ENCODE peak calls at places on chromosomes 2 and 18, in seven cellular contexts. T, F, S, C, O, U and N are unnamed samples. For H3K27me3, the result is how much of the 10 kb centered on the place peaks cover.

GRCh38 chr18:25658476-25658875 is 306.5 kb upstream of the ZNF521 start:
- DNase-seq in T (no peak), F (no peak), S (no peak), C (no peak), O (no peak), U (no peak), N (no peak)

GRCh38 chr2:128726221-128726620 is 407.6 kb upstream of the HS6ST1 start:
- DNase-seq in T (no peak), F (no peak), S (no peak), C (no peak), O (no peak), U (no peak), N (no peak)

GRCh38 chr18:77068321-77068841 is 64.2 kb downstream of the MBP start:
- DNase-seq in T (no peak), F (no peak), S (no peak), C (no peak), O (peak), U (peak), N (no peak)

GRCh38 chr18:32772580-32773186 is at the start of gene KLHL14:
- DNase-seq in T (no peak), F (no peak), S (no peak), C (no peak), O (no peak), U (no peak), N (no peak)

GRCh38 chr2:36618381-36618780 is 20.4 kb upstream of the FEZ2 start:
- DNase-seq in T (no peak), F (no peak), S (no peak), C (peak), O (peak), U (peak), N (no peak)

GRCh38 chr2:160492401-160493226 is 993 bp downstream of the RBMS1 start:
- DNase-seq in T (peak), F (peak), S (peak), C (no peak), O (peak), U (peak), N (peak)

GRCh38 chr2:172380436-172381274 is 46.7 kb upstream of the ITGA6 start:
- DNase-seq in T (no peak), F (no peak), S (no peak), C (peak), O (no peak), U (peak), N (no peak)

GRCh38 chr18:46401486-46402115 is 255.4 kb downstream of the LOXHD1 start:
- DNase-seq in T (no peak), F (no peak), S (no peak), C (no peak), O (no peak), U (no peak), N (no peak)

GRCh38 chr18:25329783-25330182 is 22.2 kb downstream of the ZNF521 start:
- DNase-seq in T (no peak), F (no peak), S (no peak), C (no peak), O (no peak), U (no peak), N (no peak)

GRCh38 chr2:86062043-86062442 is 43.6 kb downstream of the POLR1A start:
- DNase-seq in T (no peak), F (no peak), S (no peak), C (no peak), O (peak), U (peak), N (no peak)

GRCh38 chr2:9355270-9355669 is 68.1 kb downstream of the ITGB1BP1 start:
- DNase-seq in T (no peak), F (no peak), S (no peak), C (no peak), O (no peak), U (no peak), N (no peak)

GRCh38 chr2:239002591-239002959 is 154.7 kb downstream of the TWIST2 start:
- DNase-seq in T (no peak), F (no peak), S (no peak), C (no peak), O (no peak), U (no peak), N (no peak)

GRCh38 chr2:46519265-46519664 is 39.9 kb downstream of the TMEM247 start:
- DNase-seq in T (no peak), F (no peak), S (no peak), C (no peak), O (no peak), U (no peak), N (no peak)

GRCh38 chr18:33875029-33875428 is 297.0 kb downstream of the ASXL3 start:
- DNase-seq in T (no peak), F (no peak), S (no peak), C (no peak), O (no peak), U (no peak), N (no peak)

GRCh38 chr18:13446581-13447470 is 228.3 kb downstream of the LDLRAD4 start:
- DNase-seq in T (peak), F (no peak), S (no peak), C (no peak), O (no peak), U (no peak), N (peak)

GRCh38 chr2:101473581-101473910 is 1.4 kb downstream of the RFX8 start:
- DNase-seq in T (no peak), F (no peak), S (no peak), C (no peak), O (peak), U (peak), N (no peak)

GRCh38 chr2:86068098-86069047 is 37.3 kb downstream of the POLR1A start:
- DNase-seq in T (no peak), F (no peak), S (no peak), C (no peak), O (peak), U (peak), N (peak)

GRCh38 chr18:33183136-33183535 is 257.4 kb downstream of the CCDC178 start:
- DNase-seq in T (no peak), F (no peak), S (no peak), C (no peak), O (no peak), U (no peak), N (no peak)

GRCh38 chr2:177545143-177545542 is 152.6 kb downstream of the AGPS start:
- DNase-seq in T (no peak), F (no peak), S (no peak), C (no peak), O (no peak), U (no peak), N (no peak)

GRCh38 chr18:28905509-28905908 is 728.6 kb upstream of the CDH2 start:
- DNase-seq in T (no peak), F (no peak), S (no peak), C (no peak), O (peak), U (no peak), N (no peak)

GRCh38 chr2:216131175-216131926 is 22.2 kb downstream of the XRCC5 start:
- DNase-seq in T (no peak), F (no peak), S (no peak), C (no peak), O (no peak), U (peak), N (no peak)

GRCh38 chr2:20966061-20966460 is 77.8 kb downstream of the APOB start:
- DNase-seq in T (no peak), F (no peak), S (no peak), C (no peak), O (no peak), U (peak), N (no peak)

GRCh38 chr18:49609416-49610284 is 47.8 kb downstream of the LIPG start:
- DNase-seq in T (no peak), F (no peak), S (no peak), C (no peak), O (peak), U (no peak), N (no peak)

GRCh38 chr2:197803033-197803444 is 1.4 kb upstream of the PLCL1 start:
- DNase-seq in T (no peak), F (no peak), S (no peak), C (no peak), O (peak), U (peak), N (no peak)

GRCh38 chr2:238290079-238290478 is 1.7 kb upstream of the PER2 start:
- DNase-seq in T (no peak), F (peak), S (no peak), C (no peak), O (no peak), U (no peak), N (no peak)

GRCh38 chr2:100747996-100748615 is 71.8 kb upstream of the NPAS2 start:
- DNase-seq in T (no peak), F (no peak), S (no peak), C (no peak), O (no peak), U (no peak), N (no peak)

GRCh38 chr2:219435701-219436100 is 1.1 kb downstream of the SPEG start:
- DNase-seq in T (no peak), F (no peak), S (no peak), C (no peak), O (no peak), U (no peak), N (no peak)

GRCh38 chr2:17545680-17546613 is 5.5 kb downstream of the VSNL1 start:
- DNase-seq in T (no peak), F (no peak), S (no peak), C (no peak), O (no peak), U (no peak), N (no peak)

GRCh38 chr2:179850188-179850587 is 11.2 kb downstream of the ZNF385B start:
- DNase-seq in T (no peak), F (no peak), S (no peak), C (no peak), O (peak), U (peak), N (no peak)
- TF ChIP-seq CTCF in T (no peak), F (no peak), S (no peak), C (no peak), O (peak), U (peak), N (no peak)

DNA sequence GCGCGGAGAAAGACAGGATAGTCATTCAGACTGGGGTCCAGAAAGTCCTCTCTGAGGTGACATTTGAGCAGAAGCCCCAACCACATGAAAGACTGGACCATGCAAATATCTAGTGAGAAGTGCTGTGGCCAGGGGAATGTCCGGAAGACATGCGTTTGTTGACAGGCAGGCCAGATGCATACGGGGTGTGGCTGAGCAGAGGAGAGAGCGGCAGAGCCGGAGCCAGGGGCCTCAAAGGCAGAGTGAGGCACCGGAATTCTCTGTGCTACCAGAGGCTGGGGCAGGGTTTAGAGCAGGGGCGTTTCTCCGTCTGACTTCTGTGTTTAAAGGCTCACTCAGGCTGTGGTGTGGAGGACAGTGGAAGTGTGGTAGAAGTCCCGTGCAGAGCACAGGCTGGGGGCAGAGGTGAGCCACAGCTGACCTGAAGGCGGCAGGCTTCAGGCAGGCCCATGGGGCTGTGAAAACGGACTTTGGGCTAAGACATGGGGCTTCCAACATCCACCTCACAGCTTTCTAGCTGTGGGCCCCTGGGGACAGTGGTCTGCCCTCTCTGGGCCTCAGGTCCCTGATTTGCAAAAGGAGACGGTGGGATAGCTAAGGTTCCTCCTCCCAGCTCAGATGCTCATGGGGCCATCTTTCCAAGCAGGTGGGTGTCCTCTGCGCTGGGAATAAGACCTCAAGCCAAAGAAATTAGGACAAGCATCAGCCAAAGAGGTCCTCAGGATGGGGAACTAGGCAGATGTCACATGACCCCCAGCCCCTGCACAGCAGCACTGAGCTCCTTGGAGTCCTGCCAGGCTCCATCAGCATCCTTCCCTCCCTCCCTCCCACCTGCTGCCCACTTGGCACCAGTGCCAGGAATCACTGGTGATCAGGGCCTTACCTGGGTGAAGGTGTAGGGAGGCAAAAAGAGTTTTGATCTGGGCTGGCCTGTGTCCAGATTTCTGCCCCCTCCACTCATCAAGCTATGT is 11.2 kb downstream of the RUFY4 start:
- DNase-seq in T (no peak), F (no peak), S (no peak), C (no peak), O (no peak), U (no peak), N (no peak)
- H3K27me3 ChIP-seq in T (under half), F (under half), S (under half), C (under half), O (under half), U (under half), N (under half)

GRCh38 chr2:188622898-188623297 is 331.2 kb downstream of the GULP1 start:
- DNase-seq in T (no peak), F (no peak), S (no peak), C (no peak), O (no peak), U (no peak), N (no peak)
- H3K27ac ChIP-seq in T (peak), F (no peak), S (no peak), C (no peak), O (no peak), U (no peak), N (no peak)

DNA sequence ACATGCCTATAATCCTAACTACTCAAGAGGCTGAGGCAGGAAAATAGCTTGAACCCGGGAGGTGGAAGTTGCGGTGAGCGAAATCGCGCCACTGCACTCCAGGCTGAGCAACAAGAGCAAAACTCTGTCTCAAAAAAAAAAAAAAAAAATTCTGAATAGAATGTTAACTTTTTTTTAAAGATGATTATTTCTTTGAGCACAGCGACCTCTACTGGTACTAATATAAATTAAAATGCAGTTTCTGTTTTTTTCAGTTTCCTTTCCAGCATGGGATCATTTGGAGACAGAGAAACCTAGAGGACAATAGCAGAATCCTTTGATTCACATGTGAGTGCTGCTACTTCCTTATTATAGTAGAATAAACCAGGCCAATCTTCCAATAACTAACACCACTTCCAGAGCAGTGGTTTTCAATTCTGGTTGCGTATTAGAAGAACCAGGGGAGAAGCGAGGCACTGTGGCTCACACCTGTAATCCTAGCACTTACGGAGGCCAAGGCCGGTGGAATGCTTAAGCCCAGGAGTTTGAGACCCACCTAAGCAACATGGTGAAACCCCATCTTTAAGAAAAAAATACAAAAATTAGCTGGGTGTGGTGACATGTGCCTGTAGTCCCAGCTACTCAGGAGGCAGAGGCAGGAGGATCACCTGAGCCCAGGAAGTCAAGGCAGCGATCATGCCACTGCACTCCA is 10.2 kb downstream of the SRSF7 start:
- DNase-seq in T (no peak), F (no peak), S (no peak), C (no peak), O (peak), U (peak), N (peak)
- TF ChIP-seq CTCF in T (peak), F (peak), S (peak), C (no peak), O (peak), U (peak), N (peak)

DNA sequence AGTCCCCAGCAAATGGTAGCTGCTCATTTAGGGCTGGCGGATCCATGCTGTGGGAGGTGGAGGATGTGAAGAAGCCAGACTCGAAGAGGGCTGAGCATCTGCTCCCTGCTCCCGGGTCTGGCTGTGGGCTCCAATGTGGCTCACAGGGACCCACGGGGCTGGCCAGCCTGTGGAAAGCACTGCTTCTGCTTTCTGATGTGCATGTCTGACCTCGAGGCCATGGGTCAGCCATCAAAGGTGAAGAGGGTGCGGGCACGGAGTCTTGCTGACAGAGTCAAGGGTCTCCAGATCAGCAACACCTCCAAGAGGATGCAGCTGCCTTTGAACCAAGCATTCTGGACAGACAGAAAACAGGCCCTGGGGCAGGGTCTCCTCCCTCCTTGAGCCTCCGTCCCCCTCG is 178.2 kb downstream of the INHBB start:
- DNase-seq in T (no peak), F (no peak), S (no peak), C (no peak), O (no peak), U (no peak), N (no peak)
- H3K27me3 ChIP-seq in T (under half), F (under half), S (under half), C (under half), O (half or more), U (under half), N (under half)

GRCh38 chr18:58256316-58257080 is 212.5 kb downstream of the NEDD4L start:
- DNase-seq in T (no peak), F (no peak), S (no peak), C (no peak), O (no peak), U (no peak), N (no peak)
- H3K27ac ChIP-seq in T (peak), F (no peak), S (no peak), C (no peak), O (no peak), U (no peak), N (peak)

DNA sequence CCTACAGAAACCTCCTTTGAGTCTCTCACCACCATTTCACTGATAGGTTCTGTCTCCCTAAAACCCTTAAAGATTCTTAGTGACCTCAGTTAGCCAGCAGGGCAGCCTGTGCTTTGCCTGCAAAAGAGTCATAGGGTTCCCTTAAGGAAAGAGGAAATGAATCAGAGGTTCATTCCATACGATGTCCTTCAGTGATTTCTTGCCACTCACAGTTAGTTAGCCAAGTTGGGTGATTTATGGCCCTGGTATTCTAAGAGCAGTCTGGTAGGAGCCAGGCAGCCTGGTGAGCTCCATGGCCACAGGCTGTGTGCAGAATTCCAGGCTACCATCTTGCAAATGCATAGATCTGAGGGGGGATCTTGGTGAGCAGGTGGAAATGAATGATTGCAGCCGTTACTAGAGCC is 18.7 kb upstream of the CCBE1 start:
- DNase-seq in T (no peak), F (no peak), S (no peak), C (no peak), O (peak), U (peak), N (no peak)
- TF ChIP-seq CTCF in T (no peak), F (no peak), S (no peak), C (no peak), O (peak), U (no peak), N (no peak)

GRCh38 chr2:130373808-130374365 is 18.0 kb downstream of the PTPN18 start:
- DNase-seq in T (no peak), F (no peak), S (no peak), C (no peak), O (no peak), U (no peak), N (no peak)
- H3K27me3 ChIP-seq in T (under half), F (under half), S (under half), C (under half), O (under half), U (under half), N (under half)

GRCh38 chr2:127660291-127660578 is 14.3 kb downstream of the GPR17 start:
- DNase-seq in T (no peak), F (peak), S (no peak), C (no peak), O (no peak), U (no peak), N (no peak)

GRCh38 chr2:127659408-127660290 is 13.7 kb downstream of the GPR17 start:
- DNase-seq in T (peak), F (peak), S (no peak), C (peak), O (no peak), U (no peak), N (peak)

GRCh38 chr2:127661949-127662510 is 13.3 kb downstream of the LIMS2 start:
- DNase-seq in T (peak), F (peak), S (peak), C (no peak), O (no peak), U (peak), N (no peak)

GRCh38 chr2:127662937-127663565 is 12.3 kb downstream of the LIMS2 start:
- DNase-seq in T (peak), F (peak), S (peak), C (no peak), O (no peak), U (no peak), N (no peak)

GRCh38 chr2:127661072-127661618 is 14.2 kb downstream of the LIMS2 start:
- DNase-seq in T (peak), F (peak), S (no peak), C (no peak), O (peak), U (no peak), N (no peak)
- H3K27ac ChIP-seq in T (peak), F (peak), S (no peak), C (no peak), O (no peak), U (no peak), N (no peak)